ENCODE peak calls at places on chromosomes 1 and 21, in five cellular contexts. S is T-helper 1 cell; G is activated CD4-positive, alpha-beta T cell treated with anti-CD3 and anti-CD28 coated beads, Interleukin-2, amount 50 U/mL, for 1 hour; C is H9; B is skeletal muscle cell. F is an unnamed sample.

GRCh38 chr21:44701541-44701940 is 4.6 kb downstream of the KRTAP10-12 start:
- DNase-seq in B (no peak), C (no peak), G (no peak), S (no peak), F (no peak)

GRCh38 chr1:111746614-111746999 is 7.4 kb upstream of the INKA2 start:
- DNase-seq in C (no peak), B (no peak), G (no peak), S (no peak), F (no peak)

GRCh38 chr1:178509608-178510007 is 3.3 kb upstream of the TEX35 start:
- DNase-seq in C (no peak), G (no peak), S (no peak), B (no peak), F (no peak)

GRCh38 chr1:197441990-197442389 is 173.9 kb downstream of the CRB1 start:
- DNase-seq in B (peak), S (no peak), G (no peak), C (no peak), F (no peak)

GRCh38 chr1:100353073-100353801 is 931 bp downstream of the CDC14A start:
- DNase-seq in G (peak), B (no peak), S (no peak), C (no peak), F (peak)

GRCh38 chr1:242147096-242147976 is 148.4 kb upstream of the MAP1LC3C start:
- DNase-seq in C (no peak), G (no peak), S (no peak), B (no peak), F (no peak)

GRCh38 chr21:41802684-41803083 is 35.8 kb upstream of the RIPK4 start:
- DNase-seq in C (no peak), S (no peak), G (no peak), B (no peak), F (no peak)

GRCh38 chr1:89872567-89872966 is 51.7 kb downstream of the LRRC8D start:
- DNase-seq in C (no peak), B (no peak), G (no peak), S (no peak), F (no peak)

GRCh38 chr1:99004270-99005141 is at the start of gene PLPPR5:
- DNase-seq in G (peak), B (no peak), S (peak), C (peak), F (peak)

GRCh38 chr1:10530281-10530740 is 55.6 kb downstream of the PEX14 start:
- DNase-seq in S (no peak), C (peak), B (no peak), G (no peak), F (peak)

GRCh38 chr1:7267493-7267892 is 482.2 kb downstream of the CAMTA1 start:
- DNase-seq in S (no peak), G (no peak), C (no peak), B (peak), F (no peak)

GRCh38 chr21:35438643-35439404 is 389.7 kb upstream of the RUNX1 start:
- DNase-seq in B (no peak), S (no peak), C (no peak), G (no peak), F (no peak)

GRCh38 chr1:62271137-62271536 is 48.1 kb downstream of the KANK4 start:
- DNase-seq in G (no peak), C (no peak), S (no peak), B (no peak), F (no peak)

GRCh38 chr21:15151385-15152103 is 86.7 kb upstream of the NRIP1 start:
- DNase-seq in C (no peak), G (no peak), S (no peak), B (no peak), F (no peak)

GRCh38 chr21:43778469-43779335 is 2.6 kb upstream of the CSTB start:
- DNase-seq in C (no peak), B (no peak), G (no peak), S (no peak), F (no peak)

GRCh38 chr1:93734999-93735398 is 53.4 kb upstream of the BCAR3 start:
- DNase-seq in G (no peak), S (no peak), C (no peak), B (no peak), F (no peak)

GRCh38 chr1:84164156-84164555 is 20.1 kb downstream of the PRKACB start:
- DNase-seq in C (no peak), S (no peak), B (no peak), G (no peak), F (no peak)